ENCODE peak calls at places on chromosomes 11 and 22, in eight cellular contexts. One of them, this sample, is unnamed.
A peak's percentile ranks its signal among the peaks of the same experiment; 100 is the strongest.

GRCh38 chr22:35540600-35541253 is at the start of gene RASD2:
- DNase-seq in fibroblast of lung: no peak
- DNase-seq in cardiac muscle cell: peak; percentile 31
- DNase-seq in mammary epithelial cell: peak; percentile 40
- DNase-seq in upper lobe of right lung: no peak
- DNase-seq in A549: peak; percentile 51
- DNase-seq in tibial nerve: no peak
- DNase-seq in pancreas: peak; percentile 38
- DNase-seq in this sample: peak; percentile 48

GRCh38 chr22:24427500-24428164 is at the start of gene ADORA2A:
- DNase-seq in fibroblast of lung: no peak
- DNase-seq in cardiac muscle cell: no peak
- DNase-seq in mammary epithelial cell: no peak
- DNase-seq in upper lobe of right lung: no peak
- DNase-seq in A549: no peak
- DNase-seq in tibial nerve: no peak
- DNase-seq in pancreas: no peak
- DNase-seq in this sample: no peak

GRCh38 chr22:31497148-31497938 is 1.0 kb downstream of the SFI1 start:
- DNase-seq in fibroblast of lung: no peak
- DNase-seq in cardiac muscle cell: no peak
- DNase-seq in mammary epithelial cell: no peak
- DNase-seq in upper lobe of right lung: no peak
- DNase-seq in A549: no peak
- DNase-seq in tibial nerve: no peak
- DNase-seq in pancreas: no peak
- DNase-seq in this sample: no peak

GRCh38 chr22:23245045-23245798 is 64.9 kb downstream of the BCR start:
- DNase-seq in fibroblast of lung: peak; percentile 46
- DNase-seq in cardiac muscle cell: no peak
- DNase-seq in mammary epithelial cell: peak; percentile 54
- DNase-seq in upper lobe of right lung: no peak
- DNase-seq in A549: no peak
- DNase-seq in tibial nerve: no peak
- DNase-seq in pancreas: no peak
- DNase-seq in this sample: no peak

GRCh38 chr22:23232094-23232905 is 52.0 kb downstream of the BCR start:
- DNase-seq in fibroblast of lung: no peak
- DNase-seq in cardiac muscle cell: no peak
- DNase-seq in mammary epithelial cell: no peak
- DNase-seq in upper lobe of right lung: no peak
- DNase-seq in A549: no peak
- DNase-seq in tibial nerve: no peak
- DNase-seq in pancreas: no peak
- DNase-seq in this sample: no peak

GRCh38 chr11:60754887-60755286 is 1.8 kb upstream of the MS4A15 start:
- DNase-seq in fibroblast of lung: no peak
- DNase-seq in cardiac muscle cell: no peak
- DNase-seq in mammary epithelial cell: no peak
- DNase-seq in upper lobe of right lung: no peak
- DNase-seq in A549: no peak
- DNase-seq in tibial nerve: no peak
- DNase-seq in pancreas: no peak
- DNase-seq in this sample: no peak

GRCh38 chr22:44887941-44888366 is 121.9 kb downstream of the PHF21B start:
- DNase-seq in fibroblast of lung: no peak
- DNase-seq in cardiac muscle cell: no peak
- DNase-seq in mammary epithelial cell: no peak
- DNase-seq in upper lobe of right lung: peak; percentile 52
- DNase-seq in A549: no peak
- DNase-seq in tibial nerve: no peak
- DNase-seq in pancreas: no peak
- DNase-seq in this sample: no peak

GRCh38 chr22:36445158-36445668 is 36.2 kb downstream of the TXN2 start:
- DNase-seq in fibroblast of lung: peak; percentile 98
- DNase-seq in cardiac muscle cell: peak; percentile 94
- DNase-seq in mammary epithelial cell: no peak
- DNase-seq in upper lobe of right lung: no peak
- DNase-seq in A549: no peak
- DNase-seq in tibial nerve: no peak
- DNase-seq in pancreas: no peak
- DNase-seq in this sample: peak; percentile 63

GRCh38 chr11:27882066-27882697 is 181.9 kb upstream of the BDNF start:
- DNase-seq in fibroblast of lung: no peak
- DNase-seq in cardiac muscle cell: no peak
- DNase-seq in mammary epithelial cell: no peak
- DNase-seq in upper lobe of right lung: no peak
- DNase-seq in A549: no peak
- DNase-seq in tibial nerve: no peak
- DNase-seq in pancreas: no peak
- DNase-seq in this sample: no peak

GRCh38 chr11:125483592-125483991 is 12.5 kb downstream of the FEZ1 start:
- DNase-seq in fibroblast of lung: peak; percentile 20
- DNase-seq in cardiac muscle cell: no peak
- DNase-seq in mammary epithelial cell: peak; percentile 21
- DNase-seq in upper lobe of right lung: no peak
- DNase-seq in A549: no peak
- DNase-seq in tibial nerve: no peak
- DNase-seq in pancreas: no peak
- DNase-seq in this sample: no peak

GRCh38 chr11:8363924-8364323 is 100.2 kb upstream of the LMO1 start:
- DNase-seq in fibroblast of lung: peak; percentile 29
- DNase-seq in cardiac muscle cell: peak; percentile 59
- DNase-seq in mammary epithelial cell: no peak
- DNase-seq in upper lobe of right lung: peak; percentile 40
- DNase-seq in A549: no peak
- DNase-seq in tibial nerve: no peak
- DNase-seq in pancreas: no peak
- DNase-seq in this sample: no peak

GRCh38 chr11:64858467-64859401 is 14.3 kb upstream of the CDC42BPG start:
- DNase-seq in fibroblast of lung: no peak
- DNase-seq in cardiac muscle cell: no peak
- DNase-seq in mammary epithelial cell: no peak
- DNase-seq in upper lobe of right lung: no peak
- DNase-seq in A549: no peak
- DNase-seq in tibial nerve: no peak
- DNase-seq in pancreas: no peak
- DNase-seq in this sample: peak; percentile 70

GRCh38 chr11:134853972-134854371 is 441.9 kb upstream of the B3GAT1 start:
- DNase-seq in fibroblast of lung: no peak
- DNase-seq in cardiac muscle cell: no peak
- DNase-seq in mammary epithelial cell: no peak
- DNase-seq in upper lobe of right lung: no peak
- DNase-seq in A549: no peak
- DNase-seq in tibial nerve: no peak
- DNase-seq in pancreas: no peak
- DNase-seq in this sample: no peak

GRCh38 chr22:17804331-17805080 is 30.2 kb upstream of the BID start:
- DNase-seq in fibroblast of lung: no peak
- DNase-seq in cardiac muscle cell: no peak
- DNase-seq in mammary epithelial cell: peak; percentile 63
- DNase-seq in upper lobe of right lung: no peak
- DNase-seq in A549: no peak
- DNase-seq in tibial nerve: no peak
- DNase-seq in pancreas: no peak
- DNase-seq in this sample: no peak

GRCh38 chr11:2305862-2306823 is 4.3 kb downstream of the TSPAN32 start:
- DNase-seq in fibroblast of lung: peak; percentile 94
- DNase-seq in cardiac muscle cell: peak; percentile 96
- DNase-seq in mammary epithelial cell: no peak
- DNase-seq in upper lobe of right lung: peak; percentile 70
- DNase-seq in A549: no peak
- DNase-seq in tibial nerve: peak; percentile 86
- DNase-seq in pancreas: no peak
- DNase-seq in this sample: peak; percentile 84

GRCh38 chr11:112734207-112734606 is 227.0 kb upstream of the NCAM1 start:
- DNase-seq in fibroblast of lung: peak; percentile 11
- DNase-seq in cardiac muscle cell: peak; percentile 53
- DNase-seq in mammary epithelial cell: peak; percentile 48
- DNase-seq in upper lobe of right lung: no peak
- DNase-seq in A549: no peak
- DNase-seq in tibial nerve: no peak
- DNase-seq in pancreas: no peak
- DNase-seq in this sample: no peak

GRCh38 chr11:824292-824880 is 3.3 kb upstream of the CRACR2B start:
- DNase-seq in fibroblast of lung: no peak
- DNase-seq in cardiac muscle cell: no peak
- DNase-seq in mammary epithelial cell: no peak
- DNase-seq in upper lobe of right lung: no peak
- DNase-seq in A549: no peak
- DNase-seq in tibial nerve: no peak
- DNase-seq in pancreas: peak; percentile 96
- DNase-seq in this sample: no peak

GRCh38 chr11:64400667-64401066 is 41.7 kb downstream of the RPS6KA4 start:
- DNase-seq in fibroblast of lung: no peak
- DNase-seq in cardiac muscle cell: no peak
- DNase-seq in mammary epithelial cell: no peak
- DNase-seq in upper lobe of right lung: no peak
- DNase-seq in A549: no peak
- DNase-seq in tibial nerve: no peak
- DNase-seq in pancreas: peak; percentile 48
- DNase-seq in this sample: no peak

GRCh38 chr11:72975778-72976520 is 161.7 kb downstream of the ATG16L2 start:
- DNase-seq in fibroblast of lung: peak; percentile 98
- DNase-seq in cardiac muscle cell: peak; percentile 90
- DNase-seq in mammary epithelial cell: peak; percentile 79
- DNase-seq in upper lobe of right lung: no peak
- DNase-seq in A549: no peak
- DNase-seq in tibial nerve: no peak
- DNase-seq in pancreas: no peak
- DNase-seq in this sample: no peak

GRCh38 chr11:13065200-13065787 is 56.2 kb downstream of the RASSF10 start:
- DNase-seq in fibroblast of lung: no peak
- DNase-seq in cardiac muscle cell: no peak
- DNase-seq in mammary epithelial cell: no peak
- DNase-seq in upper lobe of right lung: no peak
- DNase-seq in A549: no peak
- DNase-seq in tibial nerve: no peak
- DNase-seq in pancreas: no peak
- DNase-seq in this sample: no peak

DNA sequence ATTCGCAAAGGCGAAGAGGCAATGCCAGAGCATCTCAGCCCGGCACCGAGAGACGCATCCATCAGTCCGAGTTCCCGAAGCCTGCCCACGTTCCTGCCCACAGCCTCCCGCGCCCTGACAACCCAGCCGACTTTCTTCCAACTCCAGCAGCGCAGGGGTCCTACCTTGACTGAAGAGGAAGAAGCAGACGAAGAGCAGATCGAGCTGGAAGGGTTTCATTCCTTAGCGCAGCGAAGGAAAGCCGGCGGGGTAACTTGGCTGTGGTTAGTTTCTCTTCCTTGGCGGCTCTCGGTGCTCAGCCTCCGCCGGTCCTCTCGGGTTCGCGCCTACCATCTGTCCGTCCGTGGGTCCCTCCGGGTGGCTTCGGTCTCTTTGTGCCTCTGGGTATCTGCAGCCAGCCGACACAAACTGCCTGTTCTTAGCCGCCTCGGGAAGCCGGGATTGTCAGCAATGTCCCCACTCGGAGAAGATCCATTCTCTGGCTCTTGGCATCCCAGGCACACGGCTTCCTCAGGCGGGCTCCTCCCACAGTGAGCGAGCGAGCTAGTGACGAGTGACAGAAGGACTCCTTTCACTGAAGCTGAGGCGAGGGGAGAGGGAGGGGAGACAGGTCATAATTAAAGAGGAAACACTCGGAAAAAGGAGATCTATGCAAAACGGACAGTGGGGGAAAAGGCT is at the start of gene KIRREL3:
- DNase-seq in fibroblast of lung: peak; percentile 4
- DNase-seq in cardiac muscle cell: peak; percentile 9
- DNase-seq in mammary epithelial cell: peak; percentile 12
- DNase-seq in upper lobe of right lung: no peak
- DNase-seq in A549: peak; percentile 58
- DNase-seq in tibial nerve: no peak
- DNase-seq in pancreas: no peak
- DNase-seq in this sample: no peak
- H3K27ac ChIP-seq in fibroblast of lung: peak within 1 kb of the TSS; percentile 86
- H3K27ac ChIP-seq in cardiac muscle cell: no peak within 1 kb of the TSS
- H3K27ac ChIP-seq in mammary epithelial cell: no peak within 1 kb of the TSS
- H3K27ac ChIP-seq in upper lobe of right lung: no peak within 1 kb of the TSS
- H3K27ac ChIP-seq in A549: peak within 1 kb of the TSS; percentile 69
- H3K27ac ChIP-seq in tibial nerve: no peak within 1 kb of the TSS
- H3K27ac ChIP-seq in pancreas: no peak within 1 kb of the TSS
- H3K27ac ChIP-seq in this sample: no peak within 1 kb of the TSS

GRCh38 chr22:41875531-41876242 is 39.2 kb downstream of the SHISA8 start:
- DNase-seq in fibroblast of lung: no peak
- DNase-seq in cardiac muscle cell: peak; percentile 11
- DNase-seq in mammary epithelial cell: no peak
- DNase-seq in upper lobe of right lung: no peak
- DNase-seq in A549: no peak
- DNase-seq in tibial nerve: no peak
- DNase-seq in pancreas: no peak
- DNase-seq in this sample: no peak

GRCh38 chr22:41873391-41873790 is 40.5 kb downstream of the SREBF2 start:
- DNase-seq in fibroblast of lung: no peak
- DNase-seq in cardiac muscle cell: no peak
- DNase-seq in mammary epithelial cell: no peak
- DNase-seq in upper lobe of right lung: no peak
- DNase-seq in A549: no peak
- DNase-seq in tibial nerve: no peak
- DNase-seq in pancreas: no peak
- DNase-seq in this sample: no peak

GRCh38 chr22:41876675-41877074 is 38.2 kb downstream of the SHISA8 start:
- DNase-seq in fibroblast of lung: no peak
- DNase-seq in cardiac muscle cell: no peak
- DNase-seq in mammary epithelial cell: no peak
- DNase-seq in upper lobe of right lung: no peak
- DNase-seq in A549: no peak
- DNase-seq in tibial nerve: no peak
- DNase-seq in pancreas: no peak
- DNase-seq in this sample: no peak

GRCh38 chr22:41876275-41876674 is 38.6 kb downstream of the SHISA8 start:
- DNase-seq in fibroblast of lung: peak; percentile 24
- DNase-seq in cardiac muscle cell: no peak
- DNase-seq in mammary epithelial cell: no peak
- DNase-seq in upper lobe of right lung: no peak
- DNase-seq in A549: no peak
- DNase-seq in tibial nerve: no peak
- DNase-seq in pancreas: no peak
- DNase-seq in this sample: no peak

GRCh38 chr22:41874090-41874489 is 40.8 kb downstream of the SHISA8 start:
- DNase-seq in fibroblast of lung: no peak
- DNase-seq in cardiac muscle cell: no peak
- DNase-seq in mammary epithelial cell: no peak
- DNase-seq in upper lobe of right lung: no peak
- DNase-seq in A549: no peak
- DNase-seq in tibial nerve: no peak
- DNase-seq in pancreas: no peak
- DNase-seq in this sample: no peak
- H3K27ac ChIP-seq in fibroblast of lung: no peak overlapping the region
- H3K27ac ChIP-seq in cardiac muscle cell: no peak overlapping the region
- H3K27ac ChIP-seq in mammary epithelial cell: no peak overlapping the region
- H3K27ac ChIP-seq in upper lobe of right lung: no peak overlapping the region
- H3K27ac ChIP-seq in A549: no peak overlapping the region
- H3K27ac ChIP-seq in tibial nerve: no peak overlapping the region
- H3K27ac ChIP-seq in pancreas: no peak overlapping the region
- H3K27ac ChIP-seq in this sample: peak overlapping the region; percentile 76

GRCh38 chr11:86592047-86592564 is 80.3 kb downstream of the ME3 start:
- DNase-seq in fibroblast of lung: peak; percentile 25
- DNase-seq in cardiac muscle cell: no peak
- DNase-seq in mammary epithelial cell: no peak
- DNase-seq in upper lobe of right lung: no peak
- DNase-seq in A549: no peak
- DNase-seq in tibial nerve: no peak
- DNase-seq in pancreas: no peak
- DNase-seq in this sample: no peak
- H3K27ac ChIP-seq in fibroblast of lung: peak overlapping the region; percentile 47
- H3K27ac ChIP-seq in cardiac muscle cell: no peak overlapping the region
- H3K27ac ChIP-seq in mammary epithelial cell: peak overlapping the region; percentile 39
- H3K27ac ChIP-seq in upper lobe of right lung: no peak overlapping the region
- H3K27ac ChIP-seq in A549: peak overlapping the region; percentile 89
- H3K27ac ChIP-seq in tibial nerve: no peak overlapping the region
- H3K27ac ChIP-seq in pancreas: peak overlapping the region; percentile 44
- H3K27ac ChIP-seq in this sample: no peak overlapping the region

GRCh38 chr11:34027516-34028406 is 23.8 kb upstream of the CAPRIN1 start:
- DNase-seq in fibroblast of lung: no peak
- DNase-seq in cardiac muscle cell: no peak
- DNase-seq in mammary epithelial cell: no peak
- DNase-seq in upper lobe of right lung: no peak
- DNase-seq in A549: no peak
- DNase-seq in tibial nerve: no peak
- DNase-seq in pancreas: peak; percentile 57
- DNase-seq in this sample: no peak
- H3K27ac ChIP-seq in fibroblast of lung: no peak overlapping the region
- H3K27ac ChIP-seq in cardiac muscle cell: no peak overlapping the region
- H3K27ac ChIP-seq in mammary epithelial cell: no peak overlapping the region
- H3K27ac ChIP-seq in upper lobe of right lung: peak overlapping the region; percentile 11
- H3K27ac ChIP-seq in A549: no peak overlapping the region
- H3K27ac ChIP-seq in tibial nerve: no peak overlapping the region
- H3K27ac ChIP-seq in pancreas: peak overlapping the region; percentile 79
- H3K27ac ChIP-seq in this sample: peak overlapping the region; percentile 61

This sample was measured in left ventricle myocardium inferior.